ENCODE peak calls at places on chromosomes 6 and 20, in nine cellular contexts. One of them, this sample, is unnamed.

GRCh38 chr6:72245565-72245964 is 359.2 kb downstream of the RIMS1 start:
- DNase-seq in BJ: peak; percentile 12
- DNase-seq in PC-9: no peak
- DNase-seq in adrenal gland: no peak
- DNase-seq in tibial nerve: no peak
- DNase-seq in astrocyte: peak; percentile 15
- DNase-seq in neural progenitor cell: peak; percentile 67
- DNase-seq in HCT116: no peak
- DNase-seq in upper lobe of right lung: no peak
- DNase-seq in this sample: no peak

GRCh38 chr20:18360601-18361000 is 72.3 kb downstream of the ZNF133 start:
- DNase-seq in BJ: no peak
- DNase-seq in PC-9: no peak
- DNase-seq in adrenal gland: no peak
- DNase-seq in tibial nerve: no peak
- DNase-seq in astrocyte: no peak
- DNase-seq in neural progenitor cell: no peak
- DNase-seq in HCT116: no peak
- DNase-seq in upper lobe of right lung: no peak
- DNase-seq in this sample: no peak

GRCh38 chr6:158707826-158708225 is 58.0 kb downstream of the SYTL3 start:
- DNase-seq in BJ: no peak
- DNase-seq in PC-9: peak; percentile 51
- DNase-seq in adrenal gland: no peak
- DNase-seq in tibial nerve: no peak
- DNase-seq in astrocyte: peak; percentile 67
- DNase-seq in neural progenitor cell: no peak
- DNase-seq in HCT116: no peak
- DNase-seq in upper lobe of right lung: no peak
- DNase-seq in this sample: no peak

GRCh38 chr6:25659633-25660368 is 7.8 kb downstream of the SCGN start:
- DNase-seq in BJ: no peak
- DNase-seq in PC-9: no peak
- DNase-seq in adrenal gland: no peak
- DNase-seq in tibial nerve: no peak
- DNase-seq in astrocyte: no peak
- DNase-seq in neural progenitor cell: no peak
- DNase-seq in HCT116: no peak
- DNase-seq in upper lobe of right lung: no peak
- DNase-seq in this sample: no peak

GRCh38 chr6:7146079-7146828 is 38.5 kb downstream of the RREB1 start:
- DNase-seq in BJ: no peak
- DNase-seq in PC-9: peak; percentile 39
- DNase-seq in adrenal gland: peak; percentile 50
- DNase-seq in tibial nerve: peak; percentile 47
- DNase-seq in astrocyte: peak; percentile 69
- DNase-seq in neural progenitor cell: no peak
- DNase-seq in HCT116: no peak
- DNase-seq in upper lobe of right lung: peak; percentile 80
- DNase-seq in this sample: peak; percentile 55

GRCh38 chr6:2870046-2870636 is 28.5 kb upstream of the SERPINB1 start:
- DNase-seq in BJ: no peak
- DNase-seq in PC-9: no peak
- DNase-seq in adrenal gland: no peak
- DNase-seq in tibial nerve: no peak
- DNase-seq in astrocyte: no peak
- DNase-seq in neural progenitor cell: no peak
- DNase-seq in HCT116: no peak
- DNase-seq in upper lobe of right lung: no peak
- DNase-seq in this sample: no peak

GRCh38 chr6:39281312-39281980 is 32.8 kb downstream of the KCNK17 start:
- DNase-seq in BJ: no peak
- DNase-seq in PC-9: no peak
- DNase-seq in adrenal gland: no peak
- DNase-seq in tibial nerve: no peak
- DNase-seq in astrocyte: no peak
- DNase-seq in neural progenitor cell: no peak
- DNase-seq in HCT116: no peak
- DNase-seq in upper lobe of right lung: peak; percentile 36
- DNase-seq in this sample: no peak

GRCh38 chr6:14758421-14759043 is 487.3 kb upstream of the JARID2 start:
- DNase-seq in BJ: no peak
- DNase-seq in PC-9: peak; percentile 96
- DNase-seq in adrenal gland: no peak
- DNase-seq in tibial nerve: no peak
- DNase-seq in astrocyte: peak; percentile 12
- DNase-seq in neural progenitor cell: no peak
- DNase-seq in HCT116: no peak
- DNase-seq in upper lobe of right lung: no peak
- DNase-seq in this sample: no peak

GRCh38 chr6:13554929-13555333 is 19.5 kb upstream of the SIRT5 start:
- DNase-seq in BJ: no peak
- DNase-seq in PC-9: no peak
- DNase-seq in adrenal gland: no peak
- DNase-seq in tibial nerve: no peak
- DNase-seq in astrocyte: peak; percentile 32
- DNase-seq in neural progenitor cell: peak; percentile 66
- DNase-seq in HCT116: no peak
- DNase-seq in upper lobe of right lung: no peak
- DNase-seq in this sample: peak; percentile 46

GRCh38 chr20:50654899-50655298 is 36.4 kb downstream of the RIPOR3 start:
- DNase-seq in BJ: no peak
- DNase-seq in PC-9: no peak
- DNase-seq in adrenal gland: no peak
- DNase-seq in tibial nerve: no peak
- DNase-seq in astrocyte: no peak
- DNase-seq in neural progenitor cell: no peak
- DNase-seq in HCT116: no peak
- DNase-seq in upper lobe of right lung: no peak
- DNase-seq in this sample: no peak

GRCh38 chr6:111011360-111012142 is 29.7 kb downstream of the RPF2 start:
- DNase-seq in BJ: peak; percentile 13
- DNase-seq in PC-9: no peak
- DNase-seq in adrenal gland: no peak
- DNase-seq in tibial nerve: peak; percentile 21
- DNase-seq in astrocyte: peak; percentile 25
- DNase-seq in neural progenitor cell: peak; percentile 48
- DNase-seq in HCT116: peak; percentile 19
- DNase-seq in upper lobe of right lung: no peak
- DNase-seq in this sample: no peak

GRCh38 chr20:34940126-34940525 is 15.5 kb downstream of the GSS start:
- DNase-seq in BJ: no peak
- DNase-seq in PC-9: no peak
- DNase-seq in adrenal gland: no peak
- DNase-seq in tibial nerve: no peak
- DNase-seq in astrocyte: no peak
- DNase-seq in neural progenitor cell: no peak
- DNase-seq in HCT116: no peak
- DNase-seq in upper lobe of right lung: no peak
- DNase-seq in this sample: no peak

GRCh38 chr6:134379086-134379485 is 61.2 kb upstream of the SGK1 start:
- DNase-seq in BJ: no peak
- DNase-seq in PC-9: peak; percentile 93
- DNase-seq in adrenal gland: no peak
- DNase-seq in tibial nerve: no peak
- DNase-seq in astrocyte: no peak
- DNase-seq in neural progenitor cell: no peak
- DNase-seq in HCT116: peak; percentile 73
- DNase-seq in upper lobe of right lung: no peak
- DNase-seq in this sample: no peak

GRCh38 chr6:24931296-24931695 is 4.5 kb downstream of the RIPOR2 start:
- DNase-seq in BJ: no peak
- DNase-seq in PC-9: no peak
- DNase-seq in adrenal gland: no peak
- DNase-seq in tibial nerve: no peak
- DNase-seq in astrocyte: peak; percentile 55
- DNase-seq in neural progenitor cell: peak; percentile 8
- DNase-seq in HCT116: no peak
- DNase-seq in upper lobe of right lung: no peak
- DNase-seq in this sample: no peak

GRCh38 chr6:118770112-118770788 is 118.9 kb upstream of the CEP85L start:
- DNase-seq in BJ: no peak
- DNase-seq in PC-9: peak; percentile 64
- DNase-seq in adrenal gland: no peak
- DNase-seq in tibial nerve: no peak
- DNase-seq in astrocyte: no peak
- DNase-seq in neural progenitor cell: no peak
- DNase-seq in HCT116: no peak
- DNase-seq in upper lobe of right lung: no peak
- DNase-seq in this sample: no peak

GRCh38 chr6:63448229-63448628 is 124.1 kb upstream of the LOC128125822 start:
- DNase-seq in BJ: no peak
- DNase-seq in PC-9: no peak
- DNase-seq in adrenal gland: no peak
- DNase-seq in tibial nerve: no peak
- DNase-seq in astrocyte: no peak
- DNase-seq in neural progenitor cell: no peak
- DNase-seq in HCT116: no peak
- DNase-seq in upper lobe of right lung: no peak
- DNase-seq in this sample: no peak

GRCh38 chr6:133551436-133551835 is 310.3 kb downstream of the EYA4 start:
- DNase-seq in BJ: no peak
- DNase-seq in PC-9: no peak
- DNase-seq in adrenal gland: no peak
- DNase-seq in tibial nerve: no peak
- DNase-seq in astrocyte: no peak
- DNase-seq in neural progenitor cell: no peak
- DNase-seq in HCT116: no peak
- DNase-seq in upper lobe of right lung: no peak
- DNase-seq in this sample: no peak

DNA sequence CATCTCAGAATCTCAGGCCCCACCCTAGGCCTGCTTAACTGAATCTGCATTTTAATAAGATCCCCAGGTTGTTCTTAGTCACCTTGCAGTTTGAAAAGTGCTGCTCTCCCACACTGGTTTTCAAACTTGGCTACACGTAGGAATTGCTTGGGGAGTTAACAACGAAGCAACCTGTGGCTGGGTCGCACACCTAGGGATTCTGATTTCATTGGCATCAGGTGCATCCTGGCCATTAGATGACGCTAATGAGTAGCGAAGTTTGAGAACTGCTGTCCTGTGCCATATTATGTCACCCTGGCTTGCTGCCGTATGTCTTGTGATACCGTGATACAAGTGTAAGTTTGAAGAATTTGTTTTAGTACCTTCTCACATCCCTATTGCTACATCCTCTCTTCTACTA is 28.2 kb upstream of the FUCA2 start:
- DNase-seq in BJ: no peak
- DNase-seq in PC-9: no peak
- DNase-seq in adrenal gland: no peak
- DNase-seq in tibial nerve: no peak
- DNase-seq in astrocyte: no peak
- DNase-seq in neural progenitor cell: peak; percentile 10
- DNase-seq in HCT116: no peak
- DNase-seq in upper lobe of right lung: no peak
- DNase-seq in this sample: no peak
- H3K4me3 ChIP-seq in BJ: no peak overlapping the region
- H3K4me3 ChIP-seq in PC-9: no peak overlapping the region
- H3K4me3 ChIP-seq in adrenal gland: no peak overlapping the region
- H3K4me3 ChIP-seq in tibial nerve: no peak overlapping the region
- H3K4me3 ChIP-seq in astrocyte: no peak overlapping the region
- H3K4me3 ChIP-seq in neural progenitor cell: no peak overlapping the region
- H3K4me3 ChIP-seq in HCT116: no peak overlapping the region
- H3K4me3 ChIP-seq in upper lobe of right lung: no peak overlapping the region
- H3K4me3 ChIP-seq in this sample: no peak overlapping the region

DNA sequence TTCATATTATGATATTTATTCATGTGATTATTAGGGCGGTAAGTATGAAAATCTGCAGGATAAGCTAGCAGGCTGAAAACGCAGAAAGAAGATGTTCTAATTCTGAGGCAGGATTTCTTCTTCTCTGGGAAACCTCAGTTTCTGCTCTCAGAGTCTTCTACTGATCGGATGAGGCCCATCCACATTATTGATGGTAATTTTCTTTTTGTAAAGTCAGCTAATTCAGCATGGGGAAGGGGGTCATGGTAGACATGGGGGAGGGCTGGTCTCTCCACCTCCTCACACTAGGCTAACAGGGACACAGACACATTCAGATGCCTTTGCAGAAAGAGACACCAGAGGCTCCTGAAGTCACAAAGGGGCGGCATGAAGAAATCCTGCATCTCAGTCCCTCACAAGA is 21.7 kb upstream of the MICA start:
- DNase-seq in BJ: no peak
- DNase-seq in PC-9: no peak
- DNase-seq in adrenal gland: no peak
- DNase-seq in tibial nerve: no peak
- DNase-seq in astrocyte: no peak
- DNase-seq in neural progenitor cell: no peak
- DNase-seq in HCT116: no peak
- DNase-seq in upper lobe of right lung: no peak
- DNase-seq in this sample: no peak
- H3K27me3 ChIP-seq in BJ: peaks cover 9% of the 10 kb centered on the region
- H3K27me3 ChIP-seq in PC-9: peaks cover 19% of the 10 kb centered on the region
- H3K27me3 ChIP-seq in adrenal gland: peaks cover 5% of the 10 kb centered on the region
- H3K27me3 ChIP-seq in tibial nerve: no peaks in the 10 kb centered on the region
- H3K27me3 ChIP-seq in astrocyte: peaks cover 13% of the 10 kb centered on the region
- H3K27me3 ChIP-seq in neural progenitor cell: no peaks in the 10 kb centered on the region
- H3K27me3 ChIP-seq in HCT116: peaks cover 3% of the 10 kb centered on the region
- H3K27me3 ChIP-seq in upper lobe of right lung: peaks cover 30% of the 10 kb centered on the region
- H3K27me3 ChIP-seq in this sample: no peaks in the 10 kb centered on the region

GRCh38 chr20:3539708-3540107 is 68.9 kb downstream of the ATRN start:
- DNase-seq in BJ: no peak
- DNase-seq in PC-9: no peak
- DNase-seq in adrenal gland: no peak
- DNase-seq in tibial nerve: no peak
- DNase-seq in astrocyte: no peak
- DNase-seq in neural progenitor cell: no peak
- DNase-seq in HCT116: no peak
- DNase-seq in upper lobe of right lung: no peak
- DNase-seq in this sample: no peak
- H3K4me3 ChIP-seq in BJ: no peak overlapping the region
- H3K4me3 ChIP-seq in PC-9: no peak overlapping the region
- H3K4me3 ChIP-seq in adrenal gland: no peak overlapping the region
- H3K4me3 ChIP-seq in tibial nerve: no peak overlapping the region
- H3K4me3 ChIP-seq in astrocyte: no peak overlapping the region
- H3K4me3 ChIP-seq in neural progenitor cell: no peak overlapping the region
- H3K4me3 ChIP-seq in HCT116: no peak overlapping the region
- H3K4me3 ChIP-seq in upper lobe of right lung: no peak overlapping the region
- H3K4me3 ChIP-seq in this sample: no peak overlapping the region

DNA sequence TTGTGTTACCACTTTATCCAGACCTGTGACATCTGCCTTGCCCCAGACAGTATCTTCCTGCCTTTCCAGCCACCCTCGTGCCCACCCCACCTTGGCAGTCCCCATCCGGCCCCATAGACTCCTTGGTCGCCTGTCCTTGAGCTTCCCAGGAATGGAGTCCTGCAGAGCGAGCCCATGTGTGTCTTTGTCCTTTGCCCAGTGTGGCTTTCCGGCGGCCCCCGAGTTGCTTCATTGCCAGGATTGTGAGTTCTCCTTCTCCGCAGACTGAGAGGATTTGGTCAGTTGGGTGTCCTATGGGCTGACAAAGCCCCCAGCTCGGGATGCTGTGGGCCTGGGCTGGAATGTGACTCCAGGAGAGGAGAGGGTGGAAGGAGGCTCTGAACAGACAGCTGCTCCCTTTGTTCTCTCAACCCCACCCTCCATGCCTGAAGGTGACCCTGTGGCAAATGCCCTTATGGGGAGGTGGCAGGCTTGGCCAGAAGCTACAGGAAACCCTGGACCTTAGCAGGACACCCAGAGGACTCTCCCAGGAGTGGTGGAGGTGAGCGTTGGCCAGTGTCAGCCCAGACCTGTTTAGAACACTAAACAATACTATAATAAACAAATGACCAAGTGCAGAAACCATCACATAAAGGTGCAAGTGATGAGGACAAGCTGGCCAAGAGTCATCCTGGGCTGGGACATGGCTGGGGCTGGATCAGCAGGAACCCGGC is 1.9 kb upstream of the CST1 start:
- DNase-seq in BJ: no peak
- DNase-seq in PC-9: no peak
- DNase-seq in adrenal gland: no peak
- DNase-seq in tibial nerve: no peak
- DNase-seq in astrocyte: no peak
- DNase-seq in neural progenitor cell: no peak
- DNase-seq in HCT116: no peak
- DNase-seq in upper lobe of right lung: no peak
- DNase-seq in this sample: no peak
- H3K27me3 ChIP-seq in BJ: no peaks in the 10 kb centered on the region
- H3K27me3 ChIP-seq in PC-9: no peaks in the 10 kb centered on the region
- H3K27me3 ChIP-seq in adrenal gland: no peaks in the 10 kb centered on the region
- H3K27me3 ChIP-seq in tibial nerve: no peaks in the 10 kb centered on the region
- H3K27me3 ChIP-seq in astrocyte: no peaks in the 10 kb centered on the region
- H3K27me3 ChIP-seq in neural progenitor cell: peaks cover 8% of the 10 kb centered on the region
- H3K27me3 ChIP-seq in HCT116: no peaks in the 10 kb centered on the region
- H3K27me3 ChIP-seq in upper lobe of right lung: no peaks in the 10 kb centered on the region
- H3K27me3 ChIP-seq in this sample: no peaks in the 10 kb centered on the region